ENCODE peak calls at places on chromosomes 3 and 15, in six cellular contexts. C, O, H, T, Z and K are unnamed samples.

GRCh38 chr3:12224181-12225147 is 64.4 kb upstream of the PPARG start:
- DNase-seq in C (no peak), O (no peak), H (peak), T (peak), Z (no peak), K (no peak)

GRCh38 chr3:4821975-4822374 is 157.3 kb upstream of the BHLHE40 start:
- DNase-seq in C (no peak), O (no peak), H (peak), T (no peak), Z (no peak), K (no peak)

GRCh38 chr3:169454823-169455222 is 208.7 kb downstream of the MECOM start:
- DNase-seq in C (no peak), O (no peak), H (no peak), T (no peak), Z (no peak), K (no peak)

GRCh38 chr3:46372492-46373359 is 2.0 kb downstream of the CCR5 start:
- DNase-seq in C (no peak), O (no peak), H (no peak), T (no peak), Z (no peak), K (no peak)

GRCh38 chr3:122975163-122975923 is 52.2 kb downstream of the SEMA5B start:
- DNase-seq in C (no peak), O (peak), H (peak), T (no peak), Z (peak), K (peak)

GRCh38 chr15:40639677-40640076 is 45.6 kb downstream of the KNL1 start:
- DNase-seq in C (no peak), O (no peak), H (no peak), T (no peak), Z (no peak), K (no peak)

GRCh38 chr3:105367063-105367405 is 325 bp downstream of the ALCAM start:
- DNase-seq in C (no peak), O (no peak), H (peak), T (no peak), Z (no peak), K (peak)

GRCh38 chr15:25849431-25849921 is 13.7 kb downstream of the ATP10A start:
- DNase-seq in C (no peak), O (peak), H (no peak), T (no peak), Z (no peak), K (no peak)

GRCh38 chr15:56496635-56497034 is 31.7 kb upstream of the MNS1 start:
- DNase-seq in C (peak), O (no peak), H (no peak), T (peak), Z (peak), K (peak)

GRCh38 chr3:161081675-161082462 is 23.3 kb downstream of the B3GALNT1 start:
- DNase-seq in C (no peak), O (no peak), H (no peak), T (no peak), Z (no peak), K (no peak)

GRCh38 chr15:88401972-88402656 is 65.1 kb downstream of the MRPL46 start:
- DNase-seq in C (no peak), O (no peak), H (peak), T (no peak), Z (no peak), K (no peak)

GRCh38 chr3:195172285-195172684 is 98.7 kb downstream of the XXYLT1 start:
- DNase-seq in C (no peak), O (no peak), H (no peak), T (no peak), Z (no peak), K (no peak)

GRCh38 chr3:28322464-28322863 is 26.1 kb upstream of the ZCWPW2 start:
- DNase-seq in C (no peak), O (no peak), H (no peak), T (no peak), Z (no peak), K (no peak)

GRCh38 chr3:121703973-121704372 is 43.3 kb upstream of the HCLS1 start:
- DNase-seq in C (no peak), O (no peak), H (no peak), T (no peak), Z (no peak), K (no peak)

GRCh38 chr15:32718082-32718821 is 448 bp downstream of the GREM1 start:
- DNase-seq in C (no peak), O (no peak), H (peak), T (no peak), Z (no peak), K (no peak)

GRCh38 chr3:13325892-13326443 is 94.2 kb downstream of the NUP210 start:
- DNase-seq in C (no peak), O (no peak), H (no peak), T (no peak), Z (no peak), K (no peak)

GRCh38 chr15:97036301-97036700 is 705.8 kb downstream of the NR2F2 start:
- DNase-seq in C (no peak), O (no peak), H (no peak), T (no peak), Z (no peak), K (no peak)

GRCh38 chr3:152719264-152719663 is 115.7 kb upstream of the P2RY1 start:
- DNase-seq in C (no peak), O (no peak), H (no peak), T (no peak), Z (no peak), K (no peak)

GRCh38 chr3:102457644-102458043 is 22.8 kb downstream of the ZPLD1 start:
- DNase-seq in C (no peak), O (no peak), H (no peak), T (no peak), Z (no peak), K (no peak)

GRCh38 chr3:159787191-159787590 is 201.4 kb upstream of the IL12A start:
- DNase-seq in C (no peak), O (no peak), H (peak), T (peak), Z (no peak), K (no peak)

GRCh38 chr3:31918179-31919165 is 62.6 kb downstream of the OSBPL10 start:
- DNase-seq in C (no peak), O (no peak), H (no peak), T (no peak), Z (no peak), K (no peak)

GRCh38 chr3:72412557-72412956 is 435.7 kb downstream of the SHQ1 start:
- DNase-seq in C (no peak), O (no peak), H (no peak), T (no peak), Z (no peak), K (no peak)

GRCh38 chr3:72411843-72412242 is 436.4 kb downstream of the SHQ1 start:
- DNase-seq in C (no peak), O (no peak), H (no peak), T (no peak), Z (no peak), K (no peak)

GRCh38 chr3:72411102-72411501 is 437.1 kb downstream of the SHQ1 start:
- DNase-seq in C (no peak), O (no peak), H (no peak), T (no peak), Z (no peak), K (no peak)

GRCh38 chr3:72405943-72406585 is 442.2 kb downstream of the SHQ1 start:
- DNase-seq in C (no peak), O (no peak), H (no peak), T (no peak), Z (no peak), K (peak)

DNA sequence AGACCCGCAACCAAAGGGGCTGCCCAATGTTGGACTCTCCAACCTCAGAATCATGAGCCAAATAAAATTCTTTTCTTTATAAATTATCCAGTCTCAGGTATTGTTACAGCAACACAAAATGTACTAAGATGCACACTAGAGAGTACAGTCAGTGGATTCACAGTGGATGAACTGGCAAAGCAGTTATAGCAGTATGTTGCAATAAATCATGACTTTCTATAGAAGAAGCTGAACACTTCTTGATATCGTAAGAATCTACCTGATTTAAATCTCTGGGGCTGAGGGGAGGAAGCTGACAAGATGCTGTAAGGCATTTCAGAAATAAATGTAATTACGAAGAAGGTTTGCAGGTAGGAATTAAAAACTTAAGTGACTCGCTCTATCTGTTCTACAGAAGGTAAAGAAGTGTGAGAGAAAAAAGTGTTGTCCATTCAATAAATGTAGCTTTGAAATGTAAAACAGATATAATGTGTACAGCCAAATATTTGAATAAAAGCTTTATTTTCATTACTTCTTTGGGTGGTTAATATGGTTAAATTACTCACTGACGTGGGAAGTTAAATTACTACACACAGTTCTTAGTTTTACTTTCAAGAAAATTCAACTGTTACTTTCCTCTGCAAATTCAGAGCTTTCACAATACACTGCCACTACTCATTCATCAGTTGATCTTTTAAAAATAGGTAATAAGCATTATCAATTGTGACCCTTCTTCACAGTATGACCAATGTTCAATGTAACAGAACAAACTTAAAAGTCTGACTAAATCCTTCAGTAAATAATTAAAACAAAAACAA is 439.1 kb downstream of the SHQ1 start:
- DNase-seq in C (no peak), O (no peak), H (no peak), T (no peak), Z (no peak), K (no peak)
- TF ChIP-seq POLR2AphosphoS5 in C (no peak), O (no peak), H (no peak), T (no peak), Z (no peak), K (no peak)

GRCh38 chr15:41790756-41791546 is 16.7 kb downstream of the MAPKBP1 start:
- DNase-seq in C (peak), O (no peak), H (no peak), T (peak), Z (no peak), K (no peak)
- TF ChIP-seq POLR2AphosphoS5 in C (peak), O (no peak), H (no peak), T (no peak), Z (no peak), K (peak)

DNA sequence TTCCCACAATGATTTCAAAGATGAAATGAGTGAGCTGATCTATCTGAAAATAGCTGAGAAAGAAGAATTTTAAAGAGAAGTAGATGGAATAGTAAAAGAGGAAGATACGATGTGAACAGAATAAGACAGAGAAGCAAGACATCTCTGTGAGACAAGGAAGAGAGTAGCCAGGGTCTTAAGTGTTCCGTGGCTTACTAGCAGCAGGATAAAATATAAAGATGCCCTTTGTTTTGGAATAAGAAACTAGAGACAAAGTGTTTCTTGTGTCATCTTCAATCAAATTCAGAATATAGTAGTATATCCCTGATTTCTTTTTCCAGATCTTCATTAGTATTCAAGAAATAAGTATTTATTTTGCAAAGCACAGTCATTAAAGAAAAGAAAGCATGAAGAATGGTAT is 281.0 kb upstream of the NECTIN3 start:
- DNase-seq in C (no peak), O (no peak), H (no peak), T (no peak), Z (no peak), K (no peak)
- TF ChIP-seq POLR2AphosphoS5 in C (no peak), O (no peak), H (no peak), T (no peak), Z (no peak), K (no peak)

GRCh38 chr15:42275780-42276395 is 2.7 kb upstream of the TMEM87A start:
- DNase-seq in C (no peak), O (no peak), H (no peak), T (peak), Z (no peak), K (no peak)

GRCh38 chr15:42272768-42273098 is 268 bp upstream of the GANC start:
- DNase-seq in C (no peak), O (no peak), H (no peak), T (no peak), Z (no peak), K (no peak)

GRCh38 chr15:42273099-42273899 is at the start of the genes GANC and TMEM87A:
- DNase-seq in C (peak), O (peak), H (peak), T (peak), Z (peak), K (peak)

GRCh38 chr15:42274693-42274971 is 1.4 kb upstream of the TMEM87A start:
- DNase-seq in C (no peak), O (no peak), H (peak), T (no peak), Z (no peak), K (no peak)

GRCh38 chr15:42273900-42274692 is 863 bp upstream of the TMEM87A start:
- DNase-seq in C (peak), O (peak), H (peak), T (peak), Z (no peak), K (peak)
- TF ChIP-seq POLR2AphosphoS5 in C (no peak), O (no peak), H (no peak), T (no peak), Z (no peak), K (no peak)

GRCh38 chr3:37093481-37093880 is 80.9 kb downstream of the LRRFIP2 start:
- DNase-seq in C (no peak), O (no peak), H (no peak), T (no peak), Z (no peak), K (no peak)

GRCh38 chr3:37096972-37097371 is 77.4 kb downstream of the LRRFIP2 start:
- DNase-seq in C (no peak), O (no peak), H (no peak), T (no peak), Z (no peak), K (no peak)

GRCh38 chr3:37097776-37098175 is 76.6 kb downstream of the LRRFIP2 start:
- DNase-seq in C (no peak), O (no peak), H (no peak), T (no peak), Z (no peak), K (no peak)

GRCh38 chr3:37098884-37099283 is 75.5 kb downstream of the LRRFIP2 start:
- DNase-seq in C (no peak), O (no peak), H (no peak), T (no peak), Z (no peak), K (no peak)

DNA sequence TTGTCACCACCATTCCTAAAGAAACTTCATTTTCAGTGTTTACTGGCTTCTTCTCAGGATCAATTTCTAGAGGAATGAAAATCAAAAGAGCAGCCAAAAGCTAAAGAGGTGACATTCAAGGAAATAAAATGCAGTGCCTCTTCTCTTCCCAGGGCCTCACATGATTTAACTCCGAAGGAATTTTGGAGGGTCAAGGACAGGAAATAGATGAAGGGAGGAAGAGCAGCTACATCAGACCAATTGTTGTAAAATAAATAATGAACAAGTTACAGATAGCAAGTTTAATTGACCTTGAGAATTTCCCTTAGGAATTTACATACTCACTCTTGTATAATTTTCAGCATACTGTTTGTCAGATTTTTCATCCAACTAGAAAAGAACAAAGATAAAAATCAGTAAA is 78.1 kb downstream of the LRRFIP2 start:
- DNase-seq in C (no peak), O (no peak), H (no peak), T (peak), Z (no peak), K (no peak)
- TF ChIP-seq POLR2AphosphoS5 in C (no peak), O (no peak), H (no peak), T (no peak), Z (no peak), K (no peak)

GRCh38 chr3:110577856-110578255 is 493.8 kb upstream of the NECTIN3 start:
- DNase-seq in C (no peak), O (no peak), H (no peak), T (no peak), Z (no peak), K (no peak)

GRCh38 chr3:110579841-110580550 is 491.6 kb upstream of the NECTIN3 start:
- DNase-seq in C (no peak), O (no peak), H (no peak), T (no peak), Z (no peak), K (no peak)

GRCh38 chr3:110589381-110589780 is 482.2 kb upstream of the NECTIN3 start:
- DNase-seq in C (no peak), O (no peak), H (no peak), T (no peak), Z (no peak), K (no peak)

DNA sequence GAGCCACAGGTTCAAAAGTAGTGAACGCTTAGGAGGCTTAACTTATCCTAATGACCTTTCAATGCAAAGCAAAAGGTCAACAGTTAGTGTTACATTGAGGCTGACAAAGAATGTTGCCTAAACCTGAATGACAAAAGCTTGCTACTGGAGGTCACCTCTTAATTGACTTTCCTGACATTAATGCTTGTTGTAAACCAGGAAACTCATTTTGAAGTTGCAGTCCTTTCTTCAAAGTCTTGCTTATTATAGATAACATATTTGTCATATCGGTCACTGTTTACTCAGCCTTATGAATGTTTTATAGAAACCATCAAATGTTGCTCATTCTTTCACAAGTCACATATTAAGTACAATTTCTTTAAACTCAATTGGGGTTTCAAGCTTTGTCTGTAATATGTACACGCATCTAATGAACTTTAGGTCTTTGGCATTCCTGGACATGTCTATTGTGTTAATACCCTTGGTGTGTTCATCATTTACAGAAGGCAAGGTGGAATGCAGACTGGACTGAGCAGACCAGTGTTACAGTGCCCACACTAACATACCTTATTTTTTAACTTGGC is 488.2 kb upstream of the NECTIN3 start:
- DNase-seq in C (no peak), O (no peak), H (no peak), T (peak), Z (no peak), K (no peak)
- TF ChIP-seq POLR2AphosphoS5 in C (no peak), O (no peak), H (no peak), T (no peak), Z (no peak), K (no peak)

DNA sequence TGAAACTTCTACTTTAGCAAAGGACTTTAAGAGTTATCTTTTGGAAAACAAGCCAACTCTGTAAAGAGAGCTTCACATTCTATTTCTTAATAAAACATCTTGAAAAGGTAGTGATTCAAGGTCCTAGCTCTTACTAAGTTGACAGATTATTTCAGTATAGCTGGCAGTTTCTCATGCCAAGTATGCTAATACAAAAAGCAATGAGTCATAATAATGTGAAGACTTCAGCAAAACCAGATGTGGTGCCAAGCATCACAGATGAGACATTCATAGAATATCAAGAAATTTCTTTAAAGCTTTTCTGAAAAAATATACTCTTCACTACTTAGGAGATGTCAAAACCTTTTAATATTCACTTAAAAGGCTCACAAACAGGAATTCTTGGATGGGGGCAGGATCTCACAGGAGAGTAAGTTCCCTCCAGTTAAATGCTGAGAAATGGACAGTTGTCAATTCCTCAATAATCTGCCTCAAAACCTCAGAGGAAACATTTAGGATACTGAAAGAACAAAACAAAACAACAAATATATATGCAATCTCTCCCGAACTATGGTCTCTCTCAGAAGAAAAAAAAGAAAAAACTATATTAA is 45.6 kb downstream of the DCBLD2 start:
- DNase-seq in C (no peak), O (no peak), H (no peak), T (no peak), Z (no peak), K (no peak)
- TF ChIP-seq POLR2AphosphoS5 in C (no peak), O (no peak), H (no peak), T (no peak), Z (no peak), K (no peak)

DNA sequence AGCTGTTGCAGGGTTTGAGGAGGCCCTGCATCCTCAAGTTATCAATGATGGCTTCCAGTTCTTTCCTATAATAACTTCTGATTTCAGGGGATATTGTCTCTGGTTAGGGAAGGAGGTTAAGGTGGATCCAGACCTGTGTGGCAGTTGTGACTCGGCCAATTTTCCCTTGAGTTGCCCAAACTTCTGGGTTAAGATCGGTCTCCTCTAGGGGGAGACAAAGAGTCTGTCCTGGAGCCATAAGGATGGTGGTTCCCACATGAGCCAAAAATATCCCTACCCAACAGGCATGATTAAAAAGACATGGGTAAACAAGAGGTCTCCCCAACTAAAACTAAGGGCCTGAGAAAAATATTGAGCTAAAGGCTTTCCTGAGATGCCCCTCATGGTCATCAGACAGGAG is 227.5 kb upstream of the MDFIC2 start:
- DNase-seq in C (peak), O (no peak), H (no peak), T (peak), Z (no peak), K (no peak)
- TF ChIP-seq POLR2AphosphoS5 in C (no peak), O (no peak), H (no peak), T (no peak), Z (no peak), K (no peak)